ENCODE peak calls at places on chromosomes 1 and 21, in eight cellular contexts. L is lung, J is breast epithelium, O is stomach, K is mesenchymal stem cell, C is right lobe of liver, S is K562, R is mammary epithelial cell. Y is an unnamed sample.
A peak's percentile ranks its signal among the peaks of the same experiment; 100 is the strongest.

GRCh38 chr1:207910678-207911354 is at the start of gene CD34:
- DNase-seq in O (no peak), L (no peak), R (no peak), S (no peak), K (no peak), C (no peak), J (no peak), Y (peak; percentile 79)

GRCh38 chr1:7363481-7363880 is 407.6 kb upstream of the VAMP3 start:
- DNase-seq in J (no peak), R (no peak), C (no peak), L (no peak), S (no peak), O (no peak), K (no peak), Y (no peak)

GRCh38 chr21:45912611-45913415 is 68.8 kb upstream of the COL6A1 start:
- DNase-seq in J (no peak), K (no peak), O (no peak), R (no peak), L (no peak), S (no peak), C (peak; percentile 16), Y (no peak)

GRCh38 chr1:176794897-176795508 is 332.0 kb downstream of the PAPPA2 start:
- DNase-seq in S (no peak), R (no peak), K (no peak), L (no peak), J (no peak), O (no peak), C (no peak), Y (no peak)

GRCh38 chr21:45014747-45015468 is 59.5 kb upstream of the ADARB1 start:
- DNase-seq in K (no peak), O (no peak), S (no peak), L (no peak), R (no peak), C (no peak), J (no peak), Y (peak; percentile 38)

GRCh38 chr21:45179568-45180288 is 105.3 kb downstream of the ADARB1 start:
- DNase-seq in S (no peak), O (no peak), J (no peak), K (no peak), R (no peak), L (no peak), C (no peak), Y (peak; percentile 35)

GRCh38 chr1:56434659-56435202 is 144.6 kb downstream of the PLPP3 start:
- DNase-seq in L (no peak), K (no peak), R (no peak), J (no peak), S (peak; percentile 36), O (no peak), C (no peak), Y (no peak)

GRCh38 chr1:5831600-5832335 is 160.5 kb downstream of the NPHP4 start:
- DNase-seq in C (no peak), O (no peak), L (no peak), K (no peak), R (no peak), S (no peak), J (no peak), Y (peak; percentile 90)

GRCh38 chr1:231357831-231358354 is 19.8 kb downstream of the SPRTN start:
- DNase-seq in O (peak; percentile 33), R (peak; percentile 82), S (peak; percentile 52), C (no peak), J (no peak), K (peak; percentile 78), L (peak; percentile 44), Y (peak; percentile 43)

GRCh38 chr1:227764019-227764391 is 28.8 kb downstream of the SNAP47 start:
- DNase-seq in O (no peak), S (no peak), J (no peak), C (no peak), K (peak; percentile 6), R (peak; percentile 68), L (no peak), Y (peak; percentile 43)

GRCh38 chr1:212490276-212490675 is 57.6 kb downstream of the NENF start:
- DNase-seq in L (no peak), C (no peak), S (no peak), J (no peak), R (no peak), O (no peak), K (no peak), Y (no peak)

GRCh38 chr1:88683516-88683847 is 591 bp upstream of the PKN2 start:
- DNase-seq in S (peak; percentile 16), O (peak; percentile 35), L (peak; percentile 65), C (peak; percentile 63), R (no peak), K (no peak), J (peak; percentile 53), Y (no peak)

GRCh38 chr21:21163904-21164303 is 165.7 kb downstream of the NCAM2 start:
- DNase-seq in R (peak; percentile 2), L (no peak), K (peak; percentile 74), C (no peak), S (peak; percentile 48), J (no peak), O (peak; percentile 26), Y (peak; percentile 10)

GRCh38 chr1:15765495-15766194 is 7.0 kb downstream of the FBLIM1 start:
- DNase-seq in C (no peak), K (peak; percentile 29), L (no peak), S (peak; percentile 70), J (no peak), O (no peak), R (peak; percentile 98), Y (no peak)

GRCh38 chr1:31664528-31664927 is 19.9 kb upstream of the PEF1 start:
- DNase-seq in J (no peak), O (no peak), K (no peak), C (no peak), R (no peak), L (no peak), S (no peak), Y (peak; percentile 52)

GRCh38 chr1:2336499-2336898 is 54.9 kb downstream of the MORN1 start:
- DNase-seq in J (no peak), O (no peak), K (no peak), R (no peak), S (no peak), C (no peak), L (no peak), Y (no peak)

GRCh38 chr1:194289569-194290266 is 1103.3 kb upstream of the B3GALT2 start:
- DNase-seq in O (no peak), J (no peak), L (no peak), C (no peak), S (no peak), R (no peak), K (no peak), Y (no peak)

GRCh38 chr21:42220138-42220701 is 1.3 kb downstream of the ABCG1 start:
- DNase-seq in O (peak; percentile 69), S (no peak), R (peak; percentile 77), C (peak; percentile 51), J (no peak), K (peak; percentile 71), L (no peak), Y (peak; percentile 82)

GRCh38 chr21:42218836-42219605 is at the start of gene ABCG1:
- DNase-seq in R (peak; percentile 36), C (peak; percentile 74), S (peak; percentile 43), O (peak; percentile 70), K (no peak), L (no peak), J (no peak), Y (peak; percentile 98)

GRCh38 chr21:42221581-42222345 is 2.8 kb downstream of the ABCG1 start:
- DNase-seq in L (no peak), K (no peak), R (peak; percentile 23), J (no peak), O (peak; percentile 23), S (no peak), C (no peak), Y (no peak)

GRCh38 chr21:42222386-42222785 is 3.4 kb downstream of the ABCG1 start:
- DNase-seq in C (no peak), O (peak; percentile 20), S (no peak), L (no peak), R (no peak), K (no peak), J (no peak), Y (no peak)

DNA sequence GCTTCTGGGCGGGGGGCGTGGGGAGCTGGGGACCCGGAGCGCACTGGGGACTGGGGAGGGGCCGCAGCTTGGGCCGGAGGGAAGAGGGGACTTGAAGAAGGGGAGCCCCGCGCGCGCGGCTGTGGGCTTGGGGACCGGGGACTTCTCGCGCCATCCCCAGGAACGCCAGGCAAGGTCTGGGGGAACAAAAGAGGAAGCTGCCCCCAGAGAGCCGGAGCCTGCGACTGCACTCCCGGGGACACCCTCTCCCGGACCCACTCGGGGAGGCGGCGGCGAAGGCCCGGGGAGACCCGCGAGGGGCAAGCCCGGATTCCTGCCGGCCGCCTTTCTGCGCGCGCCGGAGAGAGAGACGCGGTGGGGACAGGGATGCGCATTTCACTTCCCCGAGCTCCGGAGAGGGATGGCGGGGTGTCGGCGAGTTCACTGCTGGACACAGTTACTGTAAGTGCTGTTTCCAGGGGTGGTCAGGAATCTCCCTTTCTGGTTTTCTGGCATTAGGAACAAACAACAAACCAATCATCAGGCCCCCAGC is 732 bp downstream of the ABCG1 start:
- DNase-seq in R (no peak), J (no peak), O (peak; percentile 31), L (no peak), S (no peak), C (peak; percentile 51), K (no peak), Y (peak; percentile 80)
- H3K27me3 ChIP-seq in R (no peaks in the 10 kb centered on the region), J (no peaks in the 10 kb centered on the region), O (no peaks in the 10 kb centered on the region), L (no peaks in the 10 kb centered on the region), S (peaks cover 71% of the 10 kb centered on the region), C (no peaks in the 10 kb centered on the region), K (peaks cover 86% of the 10 kb centered on the region), Y (peaks cover 50% of the 10 kb centered on the region)

DNA sequence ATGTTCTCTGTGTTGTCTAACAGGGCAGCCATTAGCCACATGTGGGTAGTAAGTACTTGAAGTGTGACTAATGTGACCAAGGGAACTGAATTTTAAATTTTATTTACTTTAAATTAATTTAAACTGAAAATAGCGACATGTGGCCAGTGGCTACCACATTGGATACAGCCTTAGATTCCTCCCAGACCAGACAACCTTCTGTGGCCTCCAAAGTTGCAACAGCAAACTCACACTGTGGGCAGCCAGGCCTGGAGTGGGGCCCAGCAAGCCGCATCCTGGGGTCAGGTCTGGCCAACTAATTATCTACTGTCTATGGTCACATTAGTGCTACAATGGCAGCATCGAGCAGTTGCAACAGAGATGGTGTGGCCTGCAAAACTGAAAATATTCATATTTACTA is 11.7 kb downstream of the EIF2D start:
- DNase-seq in R (no peak), J (no peak), K (no peak), O (no peak), L (no peak), S (no peak), C (no peak), Y (no peak)
- H3K36me3 ChIP-seq in R (peaks cover 25% of the 10 kb centered on the region), J (peaks cover 9% of the 10 kb centered on the region), K (peaks cover 47% of the 10 kb centered on the region), O (peaks cover 72% of the 10 kb centered on the region), L (peaks cover 47% of the 10 kb centered on the region), S (peaks cover 87% of the 10 kb centered on the region), C (no peaks in the 10 kb centered on the region), Y (peaks cover 18% of the 10 kb centered on the region)

DNA sequence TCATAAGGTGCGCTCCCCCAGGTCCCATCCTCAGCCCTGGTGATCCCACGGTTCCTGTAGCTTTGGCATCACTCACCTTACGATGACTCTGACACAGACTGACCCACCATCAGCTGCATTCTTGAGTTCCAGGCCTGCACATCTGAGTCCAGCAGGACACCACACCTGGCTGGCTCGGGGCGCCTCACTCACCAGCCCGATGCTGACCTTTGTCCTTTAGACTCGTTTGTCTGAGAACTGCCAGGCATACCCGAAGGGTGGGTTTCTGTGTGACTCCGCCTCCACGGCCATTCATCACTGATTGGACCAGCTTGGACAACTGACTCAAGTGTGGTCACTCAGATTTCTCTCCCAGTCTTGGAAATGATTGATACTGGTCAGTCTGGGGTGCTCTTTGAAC is 129.4 kb upstream of the CSF3R start:
- DNase-seq in K (no peak), L (no peak), C (no peak), O (no peak), J (no peak), R (no peak), S (no peak), Y (no peak)
- H3K27me3 ChIP-seq in K (peaks cover 39% of the 10 kb centered on the region), L (peaks cover 5% of the 10 kb centered on the region), C (no peaks in the 10 kb centered on the region), O (no peaks in the 10 kb centered on the region), J (no peaks in the 10 kb centered on the region), R (no peaks in the 10 kb centered on the region), S (peaks cover 14% of the 10 kb centered on the region), Y (no peaks in the 10 kb centered on the region)

GRCh38 chr1:214143015-214143775 is 137.8 kb upstream of the SMYD2 start:
- DNase-seq in C (no peak), O (no peak), K (no peak), S (no peak), L (no peak), R (no peak), J (no peak), Y (peak; percentile 15)
- H3K36me3 ChIP-seq in C (no peaks in the 10 kb centered on the region), O (no peaks in the 10 kb centered on the region), K (no peaks in the 10 kb centered on the region), S (no peaks in the 10 kb centered on the region), L (no peaks in the 10 kb centered on the region), R (no peaks in the 10 kb centered on the region), J (no peaks in the 10 kb centered on the region), Y (no peaks in the 10 kb centered on the region)

Y was measured in H7.